ENCODE peak calls at places on chromosomes 13 and 19, in seven cellular contexts. One of them, this sample, is unnamed.

GRCh38 chr13:113495494-113496251 is 5.2 kb upstream of the DCUN1D2 start:
- DNase-seq in PC-9: no peak
- DNase-seq in SK-N-SH: no peak
- DNase-seq in A549: no peak
- DNase-seq in astrocyte: peak; percentile 37
- DNase-seq in osteoblast: no peak
- DNase-seq in hepatocyte: peak; percentile 48
- DNase-seq in this sample: peak; percentile 93

GRCh38 chr13:46129124-46129523 is 24.3 kb upstream of the CPB2 start:
- DNase-seq in PC-9: no peak
- DNase-seq in SK-N-SH: no peak
- DNase-seq in A549: no peak
- DNase-seq in astrocyte: no peak
- DNase-seq in osteoblast: no peak
- DNase-seq in hepatocyte: no peak
- DNase-seq in this sample: no peak

GRCh38 chr13:106105153-106105552 is 430.3 kb downstream of the EFNB2 start:
- DNase-seq in PC-9: no peak
- DNase-seq in SK-N-SH: no peak
- DNase-seq in A549: no peak
- DNase-seq in astrocyte: no peak
- DNase-seq in osteoblast: no peak
- DNase-seq in hepatocyte: no peak
- DNase-seq in this sample: no peak

GRCh38 chr13:72025836-72026235 is 158.8 kb upstream of the DACH1 start:
- DNase-seq in PC-9: no peak
- DNase-seq in SK-N-SH: no peak
- DNase-seq in A549: no peak
- DNase-seq in astrocyte: peak; percentile 60
- DNase-seq in osteoblast: no peak
- DNase-seq in hepatocyte: no peak
- DNase-seq in this sample: no peak

GRCh38 chr13:23701646-23702045 is 131.4 kb downstream of the TNFRSF19 start:
- DNase-seq in PC-9: no peak
- DNase-seq in SK-N-SH: no peak
- DNase-seq in A549: no peak
- DNase-seq in astrocyte: peak; percentile 83
- DNase-seq in osteoblast: peak; percentile 99
- DNase-seq in hepatocyte: no peak
- DNase-seq in this sample: no peak

GRCh38 chr13:73168226-73168992 is 109.6 kb downstream of the KLF5 start:
- DNase-seq in PC-9: no peak
- DNase-seq in SK-N-SH: no peak
- DNase-seq in A549: no peak
- DNase-seq in astrocyte: peak; percentile 70
- DNase-seq in osteoblast: no peak
- DNase-seq in hepatocyte: no peak
- DNase-seq in this sample: no peak

GRCh38 chr13:76425930-76426329 is 460.3 kb downstream of the KCTD12 start:
- DNase-seq in PC-9: no peak
- DNase-seq in SK-N-SH: no peak
- DNase-seq in A549: no peak
- DNase-seq in astrocyte: peak; percentile 65
- DNase-seq in osteoblast: peak; percentile 13
- DNase-seq in hepatocyte: peak; percentile 8
- DNase-seq in this sample: peak; percentile 10

GRCh38 chr13:46846736-46847135 is 49.8 kb upstream of the ESD start:
- DNase-seq in PC-9: no peak
- DNase-seq in SK-N-SH: no peak
- DNase-seq in A549: no peak
- DNase-seq in astrocyte: no peak
- DNase-seq in osteoblast: no peak
- DNase-seq in hepatocyte: no peak
- DNase-seq in this sample: no peak

GRCh38 chr19:18469245-18470107 is 31.5 kb upstream of the ISYNA1 start:
- DNase-seq in PC-9: no peak
- DNase-seq in SK-N-SH: peak; percentile 82
- DNase-seq in A549: peak; percentile 48
- DNase-seq in astrocyte: no peak
- DNase-seq in osteoblast: peak; percentile 96
- DNase-seq in hepatocyte: peak; percentile 79
- DNase-seq in this sample: peak; percentile 82

DNA sequence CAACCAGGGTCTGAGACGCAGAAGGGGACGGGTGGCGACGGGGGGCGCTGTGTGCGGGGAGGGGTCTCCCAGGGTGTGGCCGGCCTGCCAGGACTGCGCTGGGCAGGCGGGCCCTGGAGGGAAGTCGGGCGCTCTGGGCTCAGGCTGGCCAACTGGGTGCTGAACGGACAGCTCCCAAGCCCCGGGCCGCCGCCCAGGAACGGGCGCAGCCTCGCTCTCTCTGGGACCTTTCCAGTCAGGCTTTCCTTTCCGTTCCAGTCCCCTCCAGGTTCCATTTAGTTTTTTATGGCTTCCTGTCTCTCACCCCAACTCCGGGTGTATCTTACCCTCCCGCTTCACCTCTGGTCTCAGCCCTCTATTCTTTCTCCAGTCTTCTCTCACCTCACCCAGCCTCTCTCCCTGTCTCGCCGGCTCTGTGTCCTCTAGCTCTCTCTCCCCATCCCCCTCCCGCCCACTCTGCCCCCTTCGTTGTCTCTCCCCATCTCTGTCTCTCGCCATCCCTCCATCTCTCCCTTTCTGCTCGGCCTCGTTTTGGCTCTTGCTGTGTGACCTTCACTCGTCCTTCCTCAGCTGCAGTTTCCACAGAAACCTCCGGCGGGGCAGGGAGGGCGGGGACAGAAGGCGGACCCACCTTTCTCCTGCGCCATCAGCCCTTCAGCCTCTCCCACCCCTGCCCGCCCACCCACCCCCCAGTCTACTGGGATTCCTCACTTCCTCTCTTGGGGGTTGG is 3.3 kb upstream of the ATP1A3 start:
- DNase-seq in PC-9: peak; percentile 53
- DNase-seq in SK-N-SH: peak; percentile 62
- DNase-seq in A549: peak; percentile 95
- DNase-seq in astrocyte: peak; percentile 10
- DNase-seq in osteoblast: peak; percentile 99
- DNase-seq in hepatocyte: peak; percentile 82
- DNase-seq in this sample: peak; percentile 76
- H3K4me2 ChIP-seq in PC-9: no peak overlapping the region
- H3K4me2 ChIP-seq in SK-N-SH: peak overlapping the region; percentile 55
- H3K4me2 ChIP-seq in A549: peak overlapping the region; percentile 100
- H3K4me2 ChIP-seq in astrocyte: peak overlapping the region; percentile 60
- H3K4me2 ChIP-seq in osteoblast: peak overlapping the region; percentile 39
- H3K4me2 ChIP-seq in hepatocyte: no peak overlapping the region
- H3K4me2 ChIP-seq in this sample: no peak overlapping the region

DNA sequence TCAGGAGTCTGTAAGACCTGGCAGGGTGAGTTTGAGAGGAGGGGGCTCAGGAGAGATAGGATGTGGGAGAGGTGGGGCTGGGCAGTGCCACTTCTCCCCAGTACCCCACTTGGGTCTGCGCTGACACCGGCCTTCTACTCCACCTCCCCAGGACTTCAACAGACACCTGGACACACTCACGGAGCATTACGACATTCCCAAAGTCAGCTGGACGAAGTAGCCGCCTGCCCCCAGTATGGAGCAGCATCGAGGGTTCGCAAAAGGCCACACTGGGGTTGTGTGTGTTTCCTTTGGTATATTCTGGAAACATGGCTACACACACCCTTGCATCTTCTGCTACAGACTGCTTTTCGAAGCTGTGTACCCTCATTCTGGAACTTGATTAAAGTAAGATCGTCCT is 5.5 kb downstream of the FAM32A start:
- DNase-seq in PC-9: no peak
- DNase-seq in SK-N-SH: no peak
- DNase-seq in A549: no peak
- DNase-seq in astrocyte: no peak
- DNase-seq in osteoblast: peak; percentile 31
- DNase-seq in hepatocyte: no peak
- DNase-seq in this sample: no peak
- H3K4me2 ChIP-seq in PC-9: no peak overlapping the region
- H3K4me2 ChIP-seq in SK-N-SH: no peak overlapping the region
- H3K4me2 ChIP-seq in A549: no peak overlapping the region
- H3K4me2 ChIP-seq in astrocyte: no peak overlapping the region
- H3K4me2 ChIP-seq in osteoblast: no peak overlapping the region
- H3K4me2 ChIP-seq in hepatocyte: no peak overlapping the region
- H3K4me2 ChIP-seq in this sample: no peak overlapping the region

DNA sequence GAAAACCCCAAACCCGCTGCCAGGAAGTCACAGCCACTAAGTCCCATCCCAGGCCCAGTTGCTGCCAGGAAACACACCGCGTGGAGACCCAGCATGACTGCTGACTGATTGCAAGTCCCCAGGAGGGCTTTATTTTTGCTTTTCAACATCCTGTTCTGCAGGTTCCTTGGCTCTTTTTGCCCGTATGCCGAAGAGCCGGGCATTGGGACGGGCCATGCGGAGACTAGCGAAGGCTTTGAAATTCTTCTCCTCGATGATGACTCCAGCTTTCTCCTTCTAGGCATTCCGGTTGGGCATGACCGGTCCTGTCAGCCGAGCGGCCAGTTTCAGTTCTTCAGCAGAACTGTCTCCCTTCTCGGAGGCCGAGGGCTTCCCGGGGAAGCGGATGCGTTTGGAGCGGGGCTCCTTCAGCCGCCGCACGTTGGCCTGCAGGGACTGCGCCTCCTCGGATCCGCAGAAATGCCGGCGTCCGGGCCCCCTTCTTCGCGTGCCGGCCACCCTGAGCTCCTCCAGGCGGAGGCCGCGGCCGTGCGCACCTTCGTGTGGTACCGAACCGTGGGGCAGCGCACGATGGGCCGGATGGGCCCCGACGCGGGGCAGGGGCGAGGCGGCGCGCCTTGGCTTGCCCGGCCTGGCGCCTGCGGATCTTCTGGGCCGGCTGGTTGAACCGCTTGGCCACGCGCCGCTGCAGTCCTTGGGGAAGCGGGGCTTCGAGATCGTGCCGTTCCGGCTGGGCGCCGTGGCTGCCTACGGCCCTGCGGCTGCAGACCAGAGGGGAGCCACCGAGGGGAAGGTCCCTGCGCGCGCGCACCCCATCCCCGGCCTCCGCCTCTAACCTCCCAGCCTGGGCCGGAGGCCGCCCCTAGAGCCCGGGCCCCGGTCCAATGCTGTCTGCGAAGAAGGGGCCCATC is 15.2 kb downstream of the ZSCAN5C start:
- DNase-seq in PC-9: no peak
- DNase-seq in SK-N-SH: peak; percentile 39
- DNase-seq in A549: no peak
- DNase-seq in astrocyte: peak; percentile 29
- DNase-seq in osteoblast: peak; percentile 94
- DNase-seq in hepatocyte: peak; percentile 14
- DNase-seq in this sample: peak; percentile 74
- H3K4me2 ChIP-seq in PC-9: no peak overlapping the region
- H3K4me2 ChIP-seq in SK-N-SH: no peak overlapping the region
- H3K4me2 ChIP-seq in A549: no peak overlapping the region
- H3K4me2 ChIP-seq in astrocyte: peak overlapping the region; percentile 84
- H3K4me2 ChIP-seq in osteoblast: peak overlapping the region; percentile 84
- H3K4me2 ChIP-seq in hepatocyte: peak overlapping the region; percentile 78
- H3K4me2 ChIP-seq in this sample: peak overlapping the region; percentile 57

DNA sequence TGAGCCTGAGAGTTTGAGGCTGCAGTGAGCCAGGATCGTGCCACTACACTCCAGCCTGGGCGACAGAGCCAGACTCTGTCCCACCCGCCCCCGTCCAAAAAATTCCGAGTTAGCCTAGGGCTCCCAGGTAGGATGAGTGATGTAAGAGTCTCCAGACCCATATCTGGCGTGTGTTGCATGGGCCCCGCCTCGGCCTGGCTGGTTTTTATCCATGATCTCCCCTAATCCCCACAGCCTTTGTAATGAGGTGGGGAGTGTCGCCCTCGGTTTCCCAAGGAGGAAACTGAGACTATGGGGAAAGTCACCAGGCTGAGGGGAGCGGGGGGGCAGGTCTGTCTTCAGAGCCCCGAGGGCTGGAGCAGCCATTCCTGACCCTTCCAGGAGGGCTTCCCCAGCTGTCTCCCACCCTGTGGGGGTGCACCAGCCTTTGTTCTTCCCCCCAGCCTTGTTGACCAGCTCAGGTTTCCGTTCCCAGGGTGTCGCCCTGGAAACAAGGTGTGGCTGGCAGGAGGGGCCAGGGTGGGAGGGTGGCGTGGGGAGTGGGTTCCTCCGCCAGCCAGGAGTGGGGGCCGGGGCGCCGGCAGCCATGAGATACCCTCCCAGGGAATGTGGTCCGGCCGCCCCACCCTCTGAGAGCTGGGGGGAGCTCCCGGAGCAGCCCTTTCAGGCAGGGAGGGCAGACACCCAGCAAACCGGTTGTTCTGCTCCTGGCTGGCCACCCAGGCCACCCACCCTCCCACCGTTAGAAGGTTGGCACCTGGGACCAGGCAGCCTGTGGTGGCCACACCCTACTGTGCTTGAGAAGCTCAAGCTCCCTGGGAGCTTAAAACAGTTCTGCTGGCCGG is 11.5 kb downstream of the MYH14 start:
- DNase-seq in PC-9: peak; percentile 99
- DNase-seq in SK-N-SH: no peak
- DNase-seq in A549: no peak
- DNase-seq in astrocyte: no peak
- DNase-seq in osteoblast: no peak
- DNase-seq in hepatocyte: peak; percentile 79
- DNase-seq in this sample: peak; percentile 37
- H3K4me2 ChIP-seq in PC-9: peak overlapping the region; percentile 74
- H3K4me2 ChIP-seq in SK-N-SH: no peak overlapping the region
- H3K4me2 ChIP-seq in A549: no peak overlapping the region
- H3K4me2 ChIP-seq in astrocyte: no peak overlapping the region
- H3K4me2 ChIP-seq in osteoblast: no peak overlapping the region
- H3K4me2 ChIP-seq in hepatocyte: peak overlapping the region; percentile 24
- H3K4me2 ChIP-seq in this sample: no peak overlapping the region

DNA sequence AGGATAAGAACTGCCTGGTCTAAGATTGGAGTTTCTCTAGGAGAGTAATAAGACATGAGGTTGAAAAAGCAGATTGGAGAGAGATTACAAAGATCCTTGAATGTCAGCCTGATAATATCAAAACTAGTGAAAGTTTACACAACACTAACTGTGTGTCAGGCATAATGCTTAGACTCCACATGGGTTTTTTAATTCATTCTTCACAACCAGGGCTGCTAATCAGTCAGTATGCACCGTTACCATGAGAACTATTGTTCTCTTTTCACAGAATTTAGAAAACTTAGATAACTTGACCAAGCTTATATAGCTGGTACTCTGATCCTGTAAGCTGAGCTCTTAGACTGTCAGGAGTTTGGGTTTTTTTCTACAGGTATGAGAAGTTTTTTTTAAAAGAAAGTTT is 46.6 kb upstream of the TSC22D1 start:
- DNase-seq in PC-9: no peak
- DNase-seq in SK-N-SH: no peak
- DNase-seq in A549: no peak
- DNase-seq in astrocyte: no peak
- DNase-seq in osteoblast: no peak
- DNase-seq in hepatocyte: no peak
- DNase-seq in this sample: peak; percentile 86
- H3K4me2 ChIP-seq in PC-9: no peak overlapping the region
- H3K4me2 ChIP-seq in SK-N-SH: no peak overlapping the region
- H3K4me2 ChIP-seq in A549: peak overlapping the region; percentile 4
- H3K4me2 ChIP-seq in astrocyte: no peak overlapping the region
- H3K4me2 ChIP-seq in osteoblast: no peak overlapping the region
- H3K4me2 ChIP-seq in hepatocyte: no peak overlapping the region
- H3K4me2 ChIP-seq in this sample: no peak overlapping the region

DNA sequence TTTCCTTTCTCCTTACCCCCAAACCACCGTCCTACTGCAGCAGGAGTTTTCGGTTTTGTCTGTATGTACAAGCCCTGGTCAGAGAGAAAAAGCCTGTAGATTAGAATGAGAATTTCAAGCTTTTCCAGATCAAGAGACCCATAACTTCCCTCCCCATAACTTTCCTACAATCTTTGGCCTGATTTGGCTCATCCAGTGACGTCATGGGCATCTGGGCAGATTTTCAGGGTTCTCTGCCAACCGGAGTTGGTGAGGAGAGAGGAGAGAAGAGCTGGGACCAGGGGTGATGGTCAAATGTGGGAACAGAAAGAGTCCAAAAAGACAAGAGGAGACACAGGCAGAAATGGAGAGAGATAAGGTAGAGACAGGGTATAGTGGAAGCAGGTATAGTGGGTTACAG is 10.5 kb downstream of the IZUMO2 start:
- DNase-seq in PC-9: no peak
- DNase-seq in SK-N-SH: no peak
- DNase-seq in A549: no peak
- DNase-seq in astrocyte: no peak
- DNase-seq in osteoblast: no peak
- DNase-seq in hepatocyte: no peak
- DNase-seq in this sample: no peak
- H3K4me2 ChIP-seq in PC-9: no peak overlapping the region
- H3K4me2 ChIP-seq in SK-N-SH: no peak overlapping the region
- H3K4me2 ChIP-seq in A549: no peak overlapping the region
- H3K4me2 ChIP-seq in astrocyte: no peak overlapping the region
- H3K4me2 ChIP-seq in osteoblast: no peak overlapping the region
- H3K4me2 ChIP-seq in hepatocyte: no peak overlapping the region
- H3K4me2 ChIP-seq in this sample: no peak overlapping the region

This sample was measured in mesendoderm.